ENCODE peak calls at places on chromosomes 11 and 22, in ten cellular contexts. N is activated CD4-positive, CD25-positive, alpha-beta regulatory T cell treated with anti-CD3 and anti-CD28 coated beads, Interleukin-2, amount 50 U/mL, for 72 hours; J is pancreas; K is lung; D is H9; S is stimulated activated naive CD8-positive, alpha-beta T cell treated with anti-CD3 and anti-CD28 coated beads, Interleukin-15, amount 100 ng/mL, for 72 hours; G is amniotic stem cell; E is neuronal stem cell; P is GM04504; L is Ammon's horn. X is an unnamed sample.

GRCh38 chr22:44383652-44384562 is 71.2 kb upstream of the SHISAL1 start:
- DNase-seq in N (no peak), J (peak), K (no peak), D (no peak), S (no peak), G (no peak), E (no peak), P (no peak), L (no peak), X (no peak)

GRCh38 chr11:61846351-61846750 is 18.3 kb downstream of the FADS2 start:
- DNase-seq in N (no peak), J (no peak), K (no peak), D (no peak), S (no peak), G (no peak), E (no peak), P (no peak), L (no peak), X (no peak)

GRCh38 chr22:22687638-22688500 is 43.5 kb downstream of the GGTLC2 start:
- DNase-seq in N (no peak), J (peak), K (peak), D (peak), S (no peak), G (peak), E (peak), P (peak), L (peak), X (peak)

GRCh38 chr11:132453411-132453810 is 1078.9 kb downstream of the OPCML start:
- DNase-seq in N (no peak), J (no peak), K (no peak), D (no peak), S (no peak), G (no peak), E (no peak), P (no peak), L (no peak), X (no peak)

GRCh38 chr11:8962827-8963226 is 1.4 kb downstream of the TMEM9B start:
- DNase-seq in N (no peak), J (no peak), K (no peak), D (no peak), S (no peak), G (no peak), E (no peak), P (no peak), L (no peak), X (no peak)

GRCh38 chr11:134261626-134262488 is 8.5 kb downstream of the ACAD8 start:
- DNase-seq in N (no peak), J (no peak), K (no peak), D (peak), S (peak), G (no peak), E (no peak), P (no peak), L (no peak), X (no peak)

GRCh38 chr22:39144101-39144815 is 8.2 kb downstream of the CBX7 start:
- DNase-seq in N (peak), J (peak), K (no peak), D (peak), S (peak), G (no peak), E (no peak), P (peak), L (peak), X (no peak)

GRCh38 chr11:4467811-4468606 is 14.4 kb upstream of the OR52K1 start:
- DNase-seq in N (no peak), J (no peak), K (no peak), D (no peak), S (no peak), G (no peak), E (no peak), P (no peak), L (no peak), X (no peak)

GRCh38 chr11:40716344-40717178 is 742.9 kb downstream of the LRRC4C start:
- DNase-seq in N (no peak), J (no peak), K (no peak), D (peak), S (no peak), G (no peak), E (no peak), P (no peak), L (no peak), X (no peak)